ENCODE peak calls at places on chromosomes 6 and 20, in nine cellular contexts. One of them, this sample, is unnamed.

GRCh38 chr6:160900031-160900430 is 91.5 kb upstream of the MAP3K4 start:
- DNase-seq in body of pancreas: no peak
- DNase-seq in heart left ventricle: no peak
- DNase-seq in ovary: no peak
- DNase-seq in stomach: no peak
- DNase-seq in spleen: no peak
- DNase-seq in K562: no peak
- DNase-seq in HepG2: no peak
- DNase-seq in adrenal gland: no peak
- DNase-seq in this sample: no peak

GRCh38 chr20:38184098-38184497 is 19.0 kb upstream of the TGM2 start:
- DNase-seq in stomach: no peak
- DNase-seq in ovary: no peak
- DNase-seq in body of pancreas: no peak
- DNase-seq in adrenal gland: no peak
- DNase-seq in HepG2: no peak
- DNase-seq in K562: no peak
- DNase-seq in heart left ventricle: no peak
- DNase-seq in spleen: no peak
- DNase-seq in this sample: no peak

GRCh38 chr6:119166024-119166782 is 87.7 kb upstream of the FAM184A start:
- DNase-seq in body of pancreas: no peak
- DNase-seq in HepG2: no peak
- DNase-seq in heart left ventricle: no peak
- DNase-seq in spleen: no peak
- DNase-seq in K562: no peak
- DNase-seq in ovary: no peak
- DNase-seq in adrenal gland: no peak
- DNase-seq in stomach: no peak
- DNase-seq in this sample: no peak

GRCh38 chr20:45174434-45175364 is at the start of gene PI3:
- DNase-seq in heart left ventricle: peak
- DNase-seq in ovary: no peak
- DNase-seq in adrenal gland: no peak
- DNase-seq in K562: no peak
- DNase-seq in body of pancreas: peak
- DNase-seq in stomach: peak
- DNase-seq in spleen: no peak
- DNase-seq in HepG2: peak
- DNase-seq in this sample: no peak

GRCh38 chr6:44304282-44305199 is 8.6 kb downstream of the AARS2 start:
- DNase-seq in adrenal gland: peak
- DNase-seq in body of pancreas: peak
- DNase-seq in ovary: no peak
- DNase-seq in K562: peak
- DNase-seq in HepG2: peak
- DNase-seq in stomach: no peak
- DNase-seq in spleen: peak
- DNase-seq in heart left ventricle: no peak
- DNase-seq in this sample: no peak

GRCh38 chr6:3409699-3410384 is 47.0 kb downstream of the SLC22A23 start:
- DNase-seq in body of pancreas: peak
- DNase-seq in spleen: no peak
- DNase-seq in ovary: no peak
- DNase-seq in adrenal gland: no peak
- DNase-seq in HepG2: peak
- DNase-seq in stomach: peak
- DNase-seq in heart left ventricle: no peak
- DNase-seq in K562: peak
- DNase-seq in this sample: no peak

GRCh38 chr6:112691289-112691688 is 344.2 kb downstream of the RFPL4B start:
- DNase-seq in K562: no peak
- DNase-seq in adrenal gland: peak
- DNase-seq in heart left ventricle: no peak
- DNase-seq in body of pancreas: no peak
- DNase-seq in spleen: no peak
- DNase-seq in HepG2: no peak
- DNase-seq in ovary: no peak
- DNase-seq in stomach: no peak
- DNase-seq in this sample: no peak

GRCh38 chr20:5400164-5400762 is 83.5 kb upstream of the PROKR2 start:
- DNase-seq in ovary: no peak
- DNase-seq in stomach: no peak
- DNase-seq in adrenal gland: no peak
- DNase-seq in HepG2: peak
- DNase-seq in heart left ventricle: no peak
- DNase-seq in K562: peak
- DNase-seq in spleen: no peak
- DNase-seq in body of pancreas: no peak
- DNase-seq in this sample: no peak

DNA sequence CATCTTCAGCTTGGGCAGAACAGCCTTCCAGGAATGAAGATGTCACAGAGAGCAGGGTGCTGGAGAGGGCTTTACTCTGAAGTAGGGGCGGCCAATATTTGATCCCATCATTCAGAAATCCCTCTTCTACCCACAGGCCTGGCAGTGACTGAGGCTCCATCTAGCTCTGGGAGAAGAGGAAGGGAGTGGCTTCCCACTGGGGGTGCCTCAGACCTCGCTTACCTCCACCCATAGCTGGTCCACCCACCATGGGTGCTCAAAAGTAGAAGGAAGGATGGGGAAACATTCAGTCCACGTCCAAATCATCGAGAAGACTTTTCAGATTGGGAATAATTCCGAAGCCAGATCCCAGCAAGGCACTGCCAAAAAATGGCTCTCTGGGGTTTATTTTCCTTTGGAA is 11.8 kb upstream of the THBD start:
- DNase-seq in stomach: no peak
- DNase-seq in HepG2: no peak
- DNase-seq in heart left ventricle: no peak
- DNase-seq in ovary: no peak
- DNase-seq in spleen: no peak
- DNase-seq in body of pancreas: no peak
- DNase-seq in adrenal gland: no peak
- DNase-seq in K562: no peak
- DNase-seq in this sample: no peak
- H3K27ac ChIP-seq in stomach: peak
- H3K27ac ChIP-seq in HepG2: no peak
- H3K27ac ChIP-seq in heart left ventricle: peak
- H3K27ac ChIP-seq in ovary: no peak
- H3K27ac ChIP-seq in spleen: peak
- H3K27ac ChIP-seq in body of pancreas: peak
- H3K27ac ChIP-seq in adrenal gland: no peak
- H3K27ac ChIP-seq in K562: no peak
- H3K27ac ChIP-seq in this sample: peak

GRCh38 chr6:27867051-27867940 is 44.9 kb downstream of the OR2B2 start:
- DNase-seq in adrenal gland: peak
- DNase-seq in HepG2: peak
- DNase-seq in spleen: peak
- DNase-seq in heart left ventricle: peak
- DNase-seq in K562: peak
- DNase-seq in ovary: no peak
- DNase-seq in stomach: peak
- DNase-seq in body of pancreas: peak
- DNase-seq in this sample: no peak

GRCh38 chr6:27865952-27866369 is 46.2 kb downstream of the OR2B2 start:
- DNase-seq in body of pancreas: no peak
- DNase-seq in adrenal gland: no peak
- DNase-seq in spleen: peak
- DNase-seq in ovary: no peak
- DNase-seq in K562: no peak
- DNase-seq in stomach: no peak
- DNase-seq in HepG2: no peak
- DNase-seq in heart left ventricle: no peak
- DNase-seq in this sample: no peak

GRCh38 chr6:27866370-27867050 is 45.7 kb downstream of the OR2B2 start:
- DNase-seq in stomach: no peak
- DNase-seq in heart left ventricle: no peak
- DNase-seq in spleen: no peak
- DNase-seq in adrenal gland: no peak
- DNase-seq in body of pancreas: no peak
- DNase-seq in ovary: no peak
- DNase-seq in HepG2: peak
- DNase-seq in K562: no peak
- DNase-seq in this sample: no peak

GRCh38 chr6:27863962-27864905 is 48.0 kb downstream of the OR2B2 start:
- DNase-seq in spleen: peak
- DNase-seq in K562: no peak
- DNase-seq in heart left ventricle: peak
- DNase-seq in ovary: peak
- DNase-seq in body of pancreas: peak
- DNase-seq in stomach: no peak
- DNase-seq in adrenal gland: no peak
- DNase-seq in HepG2: no peak
- DNase-seq in this sample: no peak

DNA sequence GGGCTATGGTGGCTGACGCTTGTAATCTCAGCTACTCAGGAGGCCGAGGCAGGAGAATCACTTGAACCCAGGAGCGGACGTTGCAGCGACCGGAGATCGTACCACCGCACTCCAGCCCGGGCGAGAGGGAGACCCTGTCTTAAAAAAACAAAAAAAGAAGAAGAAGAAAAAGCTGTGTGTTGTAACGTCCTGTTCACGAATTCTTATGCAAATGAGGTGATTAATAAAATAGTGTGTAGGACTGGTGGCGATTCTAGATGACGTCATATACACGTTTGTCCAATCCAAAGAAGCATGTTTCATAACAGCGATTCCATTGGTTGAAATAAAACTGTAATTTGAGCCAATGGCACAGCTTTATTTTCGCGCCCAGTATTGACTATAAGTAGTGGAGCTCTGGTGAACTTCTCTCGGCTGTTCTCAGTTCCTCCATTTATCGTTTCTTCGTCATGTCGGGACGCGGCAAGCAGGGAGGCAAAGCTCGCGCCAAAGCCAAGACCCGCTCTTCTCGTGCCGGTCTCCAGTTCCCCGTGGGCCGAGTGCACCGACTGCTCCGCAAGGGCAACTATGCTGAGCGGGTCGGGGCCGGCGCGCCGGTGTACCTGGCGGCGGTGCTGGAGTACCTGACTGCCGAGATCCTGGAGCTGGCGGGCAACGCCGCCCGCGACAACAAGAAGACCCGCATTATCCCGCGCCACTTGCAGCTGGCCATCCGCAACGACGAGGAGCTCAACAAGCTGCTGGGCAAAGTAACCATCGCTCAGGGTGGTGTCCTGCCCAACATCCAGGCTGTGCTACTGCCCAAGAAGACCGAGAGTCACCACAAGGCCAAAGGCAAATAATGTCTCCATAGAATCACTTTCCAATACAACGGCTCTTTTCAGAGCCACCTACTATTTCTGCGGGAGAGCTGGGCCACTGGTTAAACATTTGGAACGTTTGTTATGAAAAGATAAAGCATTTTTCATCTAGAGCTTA is 47.0 kb downstream of the OR2B2 start:
- DNase-seq in stomach: peak
- DNase-seq in HepG2: peak
- DNase-seq in adrenal gland: peak
- DNase-seq in body of pancreas: peak
- DNase-seq in ovary: peak
- DNase-seq in heart left ventricle: peak
- DNase-seq in spleen: peak
- DNase-seq in K562: peak
- DNase-seq in this sample: peak
- TF ChIP-seq POLR2A in stomach: peak
- TF ChIP-seq POLR2A in HepG2: peak
- TF ChIP-seq POLR2A in adrenal gland: peak
- TF ChIP-seq POLR2A in body of pancreas: peak
- TF ChIP-seq POLR2A in ovary: peak
- TF ChIP-seq POLR2A in heart left ventricle: no peak
- TF ChIP-seq POLR2A in spleen: peak
- TF ChIP-seq POLR2A in K562: peak
- TF ChIP-seq POLR2A in this sample: peak

GRCh38 chr6:131979515-131980337 is 28.6 kb upstream of the CCN2 start:
- DNase-seq in spleen: no peak
- DNase-seq in stomach: no peak
- DNase-seq in K562: no peak
- DNase-seq in HepG2: no peak
- DNase-seq in adrenal gland: no peak
- DNase-seq in ovary: no peak
- DNase-seq in heart left ventricle: no peak
- DNase-seq in body of pancreas: no peak
- DNase-seq in this sample: no peak

GRCh38 chr6:131980338-131980790 is 29.2 kb upstream of the CCN2 start:
- DNase-seq in adrenal gland: no peak
- DNase-seq in body of pancreas: no peak
- DNase-seq in HepG2: no peak
- DNase-seq in K562: no peak
- DNase-seq in heart left ventricle: no peak
- DNase-seq in spleen: no peak
- DNase-seq in ovary: no peak
- DNase-seq in stomach: no peak
- DNase-seq in this sample: no peak

GRCh38 chr6:131982740-131983259 is 31.6 kb upstream of the CCN2 start:
- DNase-seq in spleen: no peak
- DNase-seq in ovary: no peak
- DNase-seq in stomach: no peak
- DNase-seq in HepG2: no peak
- DNase-seq in heart left ventricle: no peak
- DNase-seq in adrenal gland: no peak
- DNase-seq in K562: no peak
- DNase-seq in body of pancreas: no peak
- DNase-seq in this sample: no peak

GRCh38 chr6:131980791-131981623 is 29.8 kb upstream of the CCN2 start:
- DNase-seq in adrenal gland: no peak
- DNase-seq in body of pancreas: no peak
- DNase-seq in stomach: no peak
- DNase-seq in heart left ventricle: no peak
- DNase-seq in HepG2: peak
- DNase-seq in spleen: no peak
- DNase-seq in ovary: no peak
- DNase-seq in K562: no peak
- DNase-seq in this sample: no peak

GRCh38 chr6:131981624-131981978 is 30.4 kb upstream of the CCN2 start:
- DNase-seq in ovary: no peak
- DNase-seq in adrenal gland: no peak
- DNase-seq in spleen: no peak
- DNase-seq in heart left ventricle: no peak
- DNase-seq in stomach: no peak
- DNase-seq in HepG2: no peak
- DNase-seq in body of pancreas: no peak
- DNase-seq in K562: no peak
- DNase-seq in this sample: no peak
- H3K27ac ChIP-seq in ovary: no peak
- H3K27ac ChIP-seq in adrenal gland: no peak
- H3K27ac ChIP-seq in spleen: no peak
- H3K27ac ChIP-seq in heart left ventricle: no peak
- H3K27ac ChIP-seq in stomach: no peak
- H3K27ac ChIP-seq in HepG2: peak
- H3K27ac ChIP-seq in body of pancreas: no peak
- H3K27ac ChIP-seq in K562: no peak
- H3K27ac ChIP-seq in this sample: no peak

GRCh38 chr6:31575952-31576684 is 753 bp downstream of the TNF start:
- DNase-seq in stomach: no peak
- DNase-seq in K562: no peak
- DNase-seq in adrenal gland: no peak
- DNase-seq in spleen: no peak
- DNase-seq in ovary: no peak
- DNase-seq in body of pancreas: no peak
- DNase-seq in HepG2: no peak
- DNase-seq in heart left ventricle: no peak
- DNase-seq in this sample: no peak

GRCh38 chr6:31576897-31577341 is 1.6 kb downstream of the TNF start:
- DNase-seq in spleen: peak
- DNase-seq in stomach: peak
- DNase-seq in K562: no peak
- DNase-seq in body of pancreas: no peak
- DNase-seq in adrenal gland: no peak
- DNase-seq in ovary: no peak
- DNase-seq in HepG2: no peak
- DNase-seq in heart left ventricle: no peak
- DNase-seq in this sample: no peak

GRCh38 chr6:31574106-31575061 is 981 bp upstream of the TNF start:
- DNase-seq in heart left ventricle: no peak
- DNase-seq in body of pancreas: no peak
- DNase-seq in ovary: no peak
- DNase-seq in K562: no peak
- DNase-seq in adrenal gland: no peak
- DNase-seq in spleen: no peak
- DNase-seq in HepG2: no peak
- DNase-seq in stomach: no peak
- DNase-seq in this sample: no peak

GRCh38 chr6:31573239-31574105 is 1.4 kb downstream of the LTA start:
- DNase-seq in K562: no peak
- DNase-seq in adrenal gland: no peak
- DNase-seq in stomach: no peak
- DNase-seq in heart left ventricle: no peak
- DNase-seq in ovary: no peak
- DNase-seq in HepG2: no peak
- DNase-seq in body of pancreas: no peak
- DNase-seq in spleen: peak
- DNase-seq in this sample: no peak

GRCh38 chr6:31575335-31575901 is at the start of gene TNF:
- DNase-seq in stomach: peak
- DNase-seq in spleen: peak
- DNase-seq in body of pancreas: peak
- DNase-seq in ovary: no peak
- DNase-seq in adrenal gland: no peak
- DNase-seq in K562: no peak
- DNase-seq in heart left ventricle: peak
- DNase-seq in HepG2: no peak
- DNase-seq in this sample: peak
- TF ChIP-seq POLR2A in stomach: no peak
- TF ChIP-seq POLR2A in spleen: peak
- TF ChIP-seq POLR2A in body of pancreas: peak
- TF ChIP-seq POLR2A in ovary: no peak
- TF ChIP-seq POLR2A in adrenal gland: peak
- TF ChIP-seq POLR2A in K562: no peak
- TF ChIP-seq POLR2A in heart left ventricle: no peak
- TF ChIP-seq POLR2A in HepG2: no peak
- TF ChIP-seq POLR2A in this sample: no peak